ENCODE peak calls at places on chromosomes 12 and 14, in eight cellular contexts. E is Panc1, P is heart right ventricle, V is lower lobe of right lung, H is esophagus squamous epithelium, S is sigmoid colon, R is tibial artery, J is endothelial cell of umbilical vein. B is an unnamed sample.

GRCh38 chr14:49105512-49105911 is 480.7 kb downstream of the RPS29 start:
- DNase-seq in E (no peak), P (no peak), V (no peak), H (no peak), S (no peak), R (no peak), J (no peak), B (no peak)

GRCh38 chr14:64654931-64655330 is 49.3 kb upstream of the PLEKHG3 start:
- DNase-seq in E (no peak), P (no peak), V (peak; percentile 55), H (no peak), S (no peak), R (no peak), J (no peak), B (peak; percentile 63)

GRCh38 chr14:92586966-92587365 is 73.4 kb downstream of the RIN3 start:
- DNase-seq in E (no peak), P (no peak), V (no peak), H (no peak), S (peak; percentile 39), R (no peak), J (no peak), B (no peak)

GRCh38 chr14:94298130-94298529 is 5.1 kb upstream of the SERPINA10 start:
- DNase-seq in E (no peak), P (no peak), V (no peak), H (no peak), S (no peak), R (no peak), J (no peak), B (no peak)

GRCh38 chr12:49294086-49294803 is 702 bp upstream of the PRPH start:
- DNase-seq in E (no peak), P (no peak), V (no peak), H (no peak), S (peak; percentile 43), R (no peak), J (no peak), B (peak; percentile 36)

GRCh38 chr12:39803151-39803550 is 183.5 kb upstream of the ABCD2 start:
- DNase-seq in E (no peak), P (no peak), V (no peak), H (no peak), S (no peak), R (no peak), J (no peak), B (no peak)

GRCh38 chr12:67427336-67427735 is 158.2 kb downstream of the CAND1 start:
- DNase-seq in E (no peak), P (no peak), V (no peak), H (no peak), S (no peak), R (no peak), J (no peak), B (no peak)

GRCh38 chr14:25431211-25432076 is 381.5 kb upstream of the STXBP6 start:
- DNase-seq in E (no peak), P (no peak), V (no peak), H (no peak), S (no peak), R (no peak), J (no peak), B (no peak)

GRCh38 chr14:105167303-105168092 is 1.1 kb downstream of the JAG2 start:
- DNase-seq in E (no peak), P (no peak), V (peak; percentile 66), H (no peak), S (no peak), R (no peak), J (no peak), B (no peak)

GRCh38 chr14:65287264-65288131 is 125.0 kb upstream of the FUT8 start:
- DNase-seq in E (no peak), P (no peak), V (no peak), H (no peak), S (no peak), R (no peak), J (peak; percentile 4), B (peak; percentile 85)

GRCh38 chr12:67471810-67472209 is 176.7 kb upstream of the DYRK2 start:
- DNase-seq in E (no peak), P (peak; percentile 25), V (no peak), H (no peak), S (no peak), R (no peak), J (no peak), B (no peak)

GRCh38 chr12:95963104-95963503 is 20.0 kb downstream of the AMDHD1 start:
- DNase-seq in E (no peak), P (no peak), V (no peak), H (no peak), S (no peak), R (no peak), J (no peak), B (no peak)

GRCh38 chr12:111248981-111249380 is 119.9 kb downstream of the PHETA1 start:
- DNase-seq in E (no peak), P (no peak), V (no peak), H (no peak), S (no peak), R (no peak), J (no peak), B (no peak)

GRCh38 chr12:55734595-55734994 is 5.8 kb upstream of the CD63 start:
- DNase-seq in E (no peak), P (no peak), V (no peak), H (no peak), S (peak; percentile 52), R (no peak), J (no peak), B (no peak)

GRCh38 chr12:101819467-101819866 is 11.3 kb downstream of the GNPTAB start:
- DNase-seq in E (no peak), P (no peak), V (no peak), H (no peak), S (no peak), R (no peak), J (no peak), B (no peak)

GRCh38 chr12:109934026-109934425 is 34.0 kb downstream of the TCHP start:
- DNase-seq in E (no peak), P (no peak), V (no peak), H (no peak), S (no peak), R (no peak), J (peak; percentile 19), B (no peak)

GRCh38 chr12:14560904-14561574 is 6.6 kb downstream of the PLBD1 start:
- DNase-seq in E (no peak), P (no peak), V (no peak), H (no peak), S (no peak), R (no peak), J (no peak), B (no peak)

GRCh38 chr12:89350661-89351488 is 1.4 kb downstream of the DUSP6 start:
- DNase-seq in E (no peak), P (no peak), V (peak; percentile 62), H (no peak), S (peak; percentile 69), R (no peak), J (peak; percentile 45), B (peak; percentile 86)

GRCh38 chr14:90551733-90552464 is 155.1 kb downstream of the CALM1 start:
- DNase-seq in E (no peak), P (no peak), V (peak; percentile 38), H (no peak), S (peak; percentile 86), R (no peak), J (no peak), B (peak; percentile 56)

GRCh38 chr12:129773170-129773493 is 130.7 kb downstream of the TMEM132D start:
- DNase-seq in E (no peak), P (no peak), V (no peak), H (no peak), S (no peak), R (no peak), J (no peak), B (no peak)
- TF ChIP-seq CTCF in E (no peak), P (no peak), V (no peak), H (no peak), S (no peak), R (no peak), J (no peak), B (no peak)

GRCh38 chr14:53608369-53608768 is 348.3 kb downstream of the BMP4 start:
- DNase-seq in E (no peak), P (no peak), V (no peak), H (no peak), S (no peak), R (no peak), J (no peak), B (no peak)

GRCh38 chr14:53609009-53609408 is 347.6 kb downstream of the BMP4 start:
- DNase-seq in E (no peak), P (no peak), V (no peak), H (no peak), S (no peak), R (no peak), J (no peak), B (no peak)

GRCh38 chr14:53615254-53615653 is 341.4 kb downstream of the BMP4 start:
- DNase-seq in E (no peak), P (no peak), V (no peak), H (no peak), S (no peak), R (no peak), J (no peak), B (no peak)

GRCh38 chr14:53613404-53614253 is 343.0 kb downstream of the BMP4 start:
- DNase-seq in E (peak; percentile 69), P (no peak), V (no peak), H (no peak), S (no peak), R (no peak), J (peak; percentile 13), B (peak; percentile 75)

GRCh38 chr14:53610947-53611346 is 345.7 kb downstream of the BMP4 start:
- DNase-seq in E (no peak), P (no peak), V (no peak), H (no peak), S (no peak), R (no peak), J (no peak), B (no peak)
- H3K4me1 ChIP-seq in E (peaks cover 5% of the 10 kb centered on the region), P (no peaks in the 10 kb centered on the region), V (no peaks in the 10 kb centered on the region), H (peaks cover 3% of the 10 kb centered on the region), S (no peaks in the 10 kb centered on the region), R (no peaks in the 10 kb centered on the region), J (no peaks in the 10 kb centered on the region), B (no peaks in the 10 kb centered on the region)

DNA sequence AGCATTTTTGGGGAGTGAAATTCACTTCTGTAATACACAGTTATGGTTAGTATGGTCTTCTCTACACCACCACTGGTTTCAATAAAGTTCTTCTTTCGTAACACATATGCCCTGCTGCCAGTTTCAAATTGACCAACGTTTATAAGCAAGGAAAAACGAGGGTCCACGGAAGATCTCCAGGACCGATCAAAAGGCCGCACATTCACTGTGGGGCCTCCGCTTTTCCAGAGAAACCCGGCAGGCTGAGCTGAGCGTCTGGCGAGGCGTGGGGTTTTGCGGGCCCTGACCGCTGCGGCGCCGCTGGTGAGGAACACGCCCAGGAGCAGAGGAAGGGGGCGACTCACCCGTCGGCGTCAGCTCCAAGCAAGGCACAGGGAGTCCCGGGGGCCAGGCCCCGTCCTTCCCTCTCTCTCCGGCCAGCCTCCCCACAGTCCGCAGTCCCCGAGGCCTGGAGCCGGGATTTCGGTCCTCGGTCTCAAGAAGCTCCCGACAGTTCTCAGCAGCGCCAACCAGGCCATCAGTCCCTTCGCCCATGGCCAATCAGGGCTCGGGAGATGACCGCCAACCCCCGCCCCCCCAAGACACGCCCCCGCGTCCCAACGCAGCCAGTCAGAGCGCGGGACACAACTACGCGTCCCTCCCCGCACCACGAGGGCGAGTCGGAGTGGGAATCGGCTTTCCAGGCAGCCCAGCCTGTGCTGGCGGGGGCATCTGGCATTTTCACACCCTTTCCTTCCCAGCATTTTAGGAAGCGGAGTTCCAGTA is at the start of gene MTERF2:
- DNase-seq in E (peak; percentile 32), P (peak; percentile 95), V (peak; percentile 93), H (peak; percentile 54), S (peak; percentile 97), R (peak; percentile 94), J (peak; percentile 97), B (peak; percentile 95)
- TF ChIP-seq CTCF in E (no peak), P (no peak), V (peak; percentile 24), H (no peak), S (no peak), R (no peak), J (no peak), B (no peak)

GRCh38 chr12:25971675-25972035 is 13.2 kb downstream of the RASSF8 start:
- DNase-seq in E (no peak), P (no peak), V (no peak), H (no peak), S (no peak), R (no peak), J (no peak), B (no peak)
- H3K4me1 ChIP-seq in E (peaks cover 47% of the 10 kb centered on the region), P (peaks cover 48% of the 10 kb centered on the region), V (peaks cover 32% of the 10 kb centered on the region), H (peaks cover 5% of the 10 kb centered on the region), S (peaks cover 92% of the 10 kb centered on the region), R (no peaks in the 10 kb centered on the region), J (peaks cover 34% of the 10 kb centered on the region), B (no peaks in the 10 kb centered on the region)